ENCODE peak calls at places on chromosomes 11 and 22, in four cellular contexts. One of them, this sample, is unnamed.

GRCh38 chr11:121452609-121453150 is at the start of gene SORL1-AS1:
- DNase-seq in PC-3: peak
- DNase-seq in HTR-8/SVneo: peak
- DNase-seq in amygdala: no peak
- DNase-seq in this sample: peak

GRCh38 chr22:28283025-28283654 is 364.1 kb upstream of the PITPNB start:
- DNase-seq in HTR-8/SVneo: no peak
- DNase-seq in PC-3: no peak
- DNase-seq in amygdala: no peak
- DNase-seq in this sample: peak

GRCh38 chr11:17699157-17700114 is 19.9 kb upstream of the MYOD1 start:
- DNase-seq in HTR-8/SVneo: no peak
- DNase-seq in PC-3: peak
- DNase-seq in amygdala: no peak
- DNase-seq in this sample: peak

GRCh38 chr11:70873736-70874412 is 378.5 kb downstream of the SHANK2 start:
- DNase-seq in amygdala: no peak
- DNase-seq in HTR-8/SVneo: no peak
- DNase-seq in PC-3: no peak
- DNase-seq in this sample: no peak

GRCh38 chr11:65316311-65316978 is 1.8 kb downstream of the CDC42EP2 start:
- DNase-seq in PC-3: peak
- DNase-seq in amygdala: no peak
- DNase-seq in HTR-8/SVneo: no peak
- DNase-seq in this sample: no peak

GRCh38 chr22:24474221-24474620 is 20.9 kb upstream of the UPB1 start:
- DNase-seq in HTR-8/SVneo: peak
- DNase-seq in PC-3: peak
- DNase-seq in amygdala: no peak
- DNase-seq in this sample: peak

GRCh38 chr11:46682773-46683752 is 17.4 kb downstream of the ARHGAP1 start:
- DNase-seq in amygdala: no peak
- DNase-seq in HTR-8/SVneo: no peak
- DNase-seq in PC-3: peak
- DNase-seq in this sample: peak

GRCh38 chr11:955154-956049 is 29.7 kb downstream of the AP2A2 start:
- DNase-seq in HTR-8/SVneo: no peak
- DNase-seq in amygdala: no peak
- DNase-seq in PC-3: peak
- DNase-seq in this sample: no peak

GRCh38 chr11:27861706-27862430 is 161.6 kb upstream of the BDNF start:
- DNase-seq in PC-3: peak
- DNase-seq in HTR-8/SVneo: peak
- DNase-seq in amygdala: no peak
- DNase-seq in this sample: peak

GRCh38 chr11:77175021-77175842 is 47.2 kb downstream of the MYO7A start:
- DNase-seq in amygdala: no peak
- DNase-seq in PC-3: no peak
- DNase-seq in HTR-8/SVneo: no peak
- DNase-seq in this sample: no peak

GRCh38 chr11:11464555-11464954 is 111.5 kb upstream of the CSNK2A3 start:
- DNase-seq in PC-3: peak
- DNase-seq in amygdala: no peak
- DNase-seq in HTR-8/SVneo: no peak
- DNase-seq in this sample: no peak

GRCh38 chr11:34235591-34236071 is 122.2 kb downstream of the ABTB2 start:
- DNase-seq in HTR-8/SVneo: no peak
- DNase-seq in PC-3: no peak
- DNase-seq in amygdala: no peak
- DNase-seq in this sample: no peak

GRCh38 chr11:29161216-29161615 is 855.6 kb downstream of the KCNA4 start:
- DNase-seq in PC-3: peak
- DNase-seq in amygdala: no peak
- DNase-seq in HTR-8/SVneo: no peak
- DNase-seq in this sample: peak

GRCh38 chr22:47605886-47606285 is 843.4 kb downstream of the TBC1D22A start:
- DNase-seq in HTR-8/SVneo: no peak
- DNase-seq in amygdala: no peak
- DNase-seq in PC-3: no peak
- DNase-seq in this sample: no peak

This sample was measured in M059J.